ENCODE peak calls at places on chromosomes 3 and 15, in five cellular contexts. F is ACHN, L is body of pancreas, C is AG20443, D is dorsolateral prefrontal cortex. T is an unnamed sample.

GRCh38 chr3:105285653-105286241 is 81.0 kb upstream of the ALCAM start:
- DNase-seq in C (no peak), F (no peak), L (no peak), D (no peak), T (no peak)

GRCh38 chr3:10497439-10497838 is 7.9 kb downstream of the ATP2B2 start:
- DNase-seq in L (no peak), D (no peak), F (no peak), C (no peak), T (no peak)

GRCh38 chr3:118782755-118783202 is 251.9 kb downstream of the IGSF11 start:
- DNase-seq in F (no peak), C (no peak), D (no peak), L (no peak), T (peak)

GRCh38 chr15:62979252-62979651 is 63.3 kb upstream of the TPM1 start:
- DNase-seq in D (no peak), F (no peak), C (no peak), L (no peak), T (no peak)

GRCh38 chr15:27082526-27082925 is 111.5 kb downstream of the GABRG3 start:
- DNase-seq in C (no peak), D (no peak), F (no peak), L (no peak), T (no peak)

GRCh38 chr3:55639143-55639542 is 152.0 kb upstream of the WNT5A start:
- DNase-seq in L (no peak), D (no peak), C (no peak), F (no peak), T (no peak)

GRCh38 chr15:99454941-99455795 is 110.6 kb upstream of the MEF2A start:
- DNase-seq in F (peak), D (no peak), C (peak), L (peak), T (peak)

GRCh38 chr3:184559336-184559735 is 2.2 kb upstream of the EPHB3 start:
- DNase-seq in C (no peak), L (peak), D (no peak), F (no peak), T (peak)

GRCh38 chr3:194142156-194142910 is 6.4 kb downstream of the HES1 start:
- DNase-seq in D (no peak), F (no peak), L (peak), C (no peak), T (peak)

GRCh38 chr15:34125945-34126344 is 24.1 kb downstream of the PGBD4 start:
- DNase-seq in C (no peak), L (no peak), F (no peak), D (no peak), T (no peak)

GRCh38 chr15:66859688-66860253 is 157.7 kb downstream of the SMAD6 start:
- DNase-seq in D (no peak), F (no peak), L (no peak), C (no peak), T (no peak)

GRCh38 chr15:40937762-40938529 is 8.8 kb downstream of the DLL4 start:
- DNase-seq in C (no peak), L (no peak), D (no peak), F (peak), T (peak)

GRCh38 chr15:72006382-72006781 is 111.6 kb downstream of the MYO9A start:
- DNase-seq in L (no peak), C (no peak), D (no peak), F (no peak), T (no peak)

GRCh38 chr15:90033006-90033405 is 31.9 kb downstream of the ZNF710 start:
- DNase-seq in D (no peak), F (no peak), L (no peak), C (no peak), T (no peak)

GRCh38 chr3:43327184-43327950 is 41.0 kb downstream of the SNRK start:
- DNase-seq in D (no peak), L (no peak), C (no peak), F (no peak), T (no peak)

GRCh38 chr3:107227091-107227490 is 150.1 kb upstream of the CCDC54 start:
- DNase-seq in C (peak), L (no peak), F (no peak), D (no peak), T (no peak)

GRCh38 chr3:172194702-172195392 is 155.5 kb downstream of the FNDC3B start:
- DNase-seq in L (no peak), F (no peak), D (no peak), C (no peak), T (no peak)

GRCh38 chr3:126259411-126260391 is 79.3 kb upstream of the ALDH1L1 start:
- DNase-seq in L (peak), C (peak), F (peak), D (peak), T (peak)

GRCh38 chr3:61807865-61808276 is 246.5 kb downstream of the PTPRG start:
- DNase-seq in D (no peak), L (no peak), C (peak), F (no peak), T (no peak)

GRCh38 chr15:42474857-42475256 is 16.1 kb downstream of the ZNF106 start:
- DNase-seq in L (no peak), D (no peak), F (no peak), C (no peak), T (no peak)

GRCh38 chr3:114519415-114519814 is 225.6 kb downstream of the TIGIT start:
- DNase-seq in F (peak), C (no peak), L (peak), D (no peak), T (peak)

T was measured in Calu3.